ENCODE peak calls at places on chromosomes 7 and 10, in four cellular contexts. One of them, this sample, is unnamed.

GRCh38 chr7:128985660-128986059 is 47.9 kb downstream of the IRF5 start:
- DNase-seq in ACHN: no peak
- DNase-seq in HT-29: no peak
- DNase-seq in GDM1: no peak
- DNase-seq in this sample: no peak

GRCh38 chr10:91774571-91774970 is 23.7 kb upstream of the TNKS2 start:
- DNase-seq in ACHN: no peak
- DNase-seq in HT-29: no peak
- DNase-seq in GDM1: no peak
- DNase-seq in this sample: no peak

GRCh38 chr10:45294681-45295080 is 20.7 kb downstream of the OR13A1 start:
- DNase-seq in ACHN: no peak
- DNase-seq in HT-29: no peak
- DNase-seq in GDM1: no peak
- DNase-seq in this sample: no peak

GRCh38 chr10:78397796-78398195 is 364.1 kb downstream of the RPS24 start:
- DNase-seq in ACHN: no peak
- DNase-seq in HT-29: no peak
- DNase-seq in GDM1: peak
- DNase-seq in this sample: no peak

GRCh38 chr10:62082729-62083412 is 181.4 kb downstream of the ARID5B start:
- DNase-seq in ACHN: no peak
- DNase-seq in HT-29: peak
- DNase-seq in GDM1: no peak
- DNase-seq in this sample: no peak

GRCh38 chr10:88032566-88032965 is 169.1 kb downstream of the PTEN start:
- DNase-seq in ACHN: no peak
- DNase-seq in HT-29: no peak
- DNase-seq in GDM1: no peak
- DNase-seq in this sample: no peak

GRCh38 chr7:148916186-148916585 is 32.1 kb upstream of the EZH2 start:
- DNase-seq in ACHN: no peak
- DNase-seq in HT-29: no peak
- DNase-seq in GDM1: no peak
- DNase-seq in this sample: no peak

GRCh38 chr10:36023939-36024338 is 381.8 kb upstream of the FZD8 start:
- DNase-seq in ACHN: peak
- DNase-seq in HT-29: peak
- DNase-seq in GDM1: no peak
- DNase-seq in this sample: no peak

GRCh38 chr7:120805636-120806388 is 52.1 kb downstream of the TSPAN12 start:
- DNase-seq in ACHN: peak
- DNase-seq in HT-29: peak
- DNase-seq in GDM1: peak
- DNase-seq in this sample: peak

GRCh38 chr10:120392671-120393079 is 64.4 kb upstream of the PLPP4 start:
- DNase-seq in ACHN: no peak
- DNase-seq in HT-29: no peak
- DNase-seq in GDM1: no peak
- DNase-seq in this sample: peak

GRCh38 chr10:49297818-49298665 is 928 bp upstream of the C10orf71 start:
- DNase-seq in ACHN: no peak
- DNase-seq in HT-29: no peak
- DNase-seq in GDM1: no peak
- DNase-seq in this sample: no peak

GRCh38 chr7:117979954-117980497 is 106.8 kb upstream of the CTTNBP2 start:
- DNase-seq in ACHN: no peak
- DNase-seq in HT-29: no peak
- DNase-seq in GDM1: no peak
- DNase-seq in this sample: no peak

GRCh38 chr7:151876112-151876898 is 610 bp downstream of the PRKAG2 start:
- DNase-seq in ACHN: peak
- DNase-seq in HT-29: peak
- DNase-seq in GDM1: peak
- DNase-seq in this sample: no peak

GRCh38 chr10:6142644-6143043 is 53.8 kb downstream of the RBM17 start:
- DNase-seq in ACHN: no peak
- DNase-seq in HT-29: no peak
- DNase-seq in GDM1: no peak
- DNase-seq in this sample: no peak

GRCh38 chr10:78551184-78552005 is 517.4 kb upstream of the ZMIZ1 start:
- DNase-seq in ACHN: no peak
- DNase-seq in HT-29: no peak
- DNase-seq in GDM1: no peak
- DNase-seq in this sample: no peak

GRCh38 chr10:62744136-62744535 is 60.4 kb upstream of the ADO start:
- DNase-seq in ACHN: no peak
- DNase-seq in HT-29: no peak
- DNase-seq in GDM1: no peak
- DNase-seq in this sample: no peak

GRCh38 chr7:151080091-151080521 is 503 bp downstream of the FASTK start:
- DNase-seq in ACHN: peak
- DNase-seq in HT-29: peak
- DNase-seq in GDM1: no peak
- DNase-seq in this sample: peak

GRCh38 chr10:133357293-133358151 is at the start of gene FUOM:
- DNase-seq in ACHN: no peak
- DNase-seq in HT-29: peak
- DNase-seq in GDM1: peak
- DNase-seq in this sample: no peak

GRCh38 chr7:8379264-8379663 is 54.1 kb upstream of the NXPH1 start:
- DNase-seq in ACHN: no peak
- DNase-seq in HT-29: no peak
- DNase-seq in GDM1: no peak
- DNase-seq in this sample: peak

GRCh38 chr10:126686732-126687693 is 16.5 kb upstream of the C10orf90 start:
- DNase-seq in ACHN: no peak
- DNase-seq in HT-29: no peak
- DNase-seq in GDM1: no peak
- DNase-seq in this sample: no peak

GRCh38 chr7:16431646-16432424 is 10.5 kb upstream of the CRPPA start:
- DNase-seq in ACHN: peak
- DNase-seq in HT-29: peak
- DNase-seq in GDM1: no peak
- DNase-seq in this sample: no peak

GRCh38 chr10:123367181-123367580 is 213.0 kb downstream of the BUB3 start:
- DNase-seq in ACHN: no peak
- DNase-seq in HT-29: no peak
- DNase-seq in GDM1: no peak
- DNase-seq in this sample: no peak

GRCh38 chr7:91352091-91352490 is 87.9 kb downstream of the FZD1 start:
- DNase-seq in ACHN: no peak
- DNase-seq in HT-29: no peak
- DNase-seq in GDM1: no peak
- DNase-seq in this sample: no peak

GRCh38 chr7:506921-507622 is 12.6 kb downstream of the PDGFA start:
- DNase-seq in ACHN: no peak
- DNase-seq in HT-29: no peak
- DNase-seq in GDM1: no peak
- DNase-seq in this sample: no peak

GRCh38 chr7:30164567-30164966 is 29.8 kb downstream of the MTURN start:
- DNase-seq in ACHN: peak
- DNase-seq in HT-29: peak
- DNase-seq in GDM1: peak
- DNase-seq in this sample: peak

GRCh38 chr10:17510242-17510908 is 56.0 kb upstream of the ST8SIA6 start:
- DNase-seq in ACHN: no peak
- DNase-seq in HT-29: no peak
- DNase-seq in GDM1: peak
- DNase-seq in this sample: no peak

GRCh38 chr10:104259999-104260774 is 5.5 kb downstream of the GSTO1 start:
- DNase-seq in ACHN: no peak
- DNase-seq in HT-29: no peak
- DNase-seq in GDM1: no peak
- DNase-seq in this sample: no peak

GRCh38 chr10:48731654-48732053 is 47.0 kb downstream of the WDFY4 start:
- DNase-seq in ACHN: no peak
- DNase-seq in HT-29: no peak
- DNase-seq in GDM1: no peak
- DNase-seq in this sample: no peak

GRCh38 chr10:75042292-75042974 is 69.0 kb upstream of the SAMD8 start:
- DNase-seq in ACHN: no peak
- DNase-seq in HT-29: no peak
- DNase-seq in GDM1: no peak
- DNase-seq in this sample: no peak

GRCh38 chr7:74479961-74480829 is 26.5 kb downstream of the GTF2IRD1 start:
- DNase-seq in ACHN: peak
- DNase-seq in HT-29: peak
- DNase-seq in GDM1: no peak
- DNase-seq in this sample: no peak

GRCh38 chr7:77456711-77457110 is 40.6 kb upstream of the GSAP start:
- DNase-seq in ACHN: no peak
- DNase-seq in HT-29: no peak
- DNase-seq in GDM1: no peak
- DNase-seq in this sample: no peak

This sample was measured in NCI-H748 treated with DMSO at 0.1 percent for 48 hours.